ENCODE peak calls at places on chromosomes 7 and 10, in four cellular contexts. One of them, this sample, is unnamed.

GRCh38 chr7:133582766-133583523 is 330.1 kb downstream of the EXOC4 start:
- DNase-seq in gastrocnemius medialis: no peak
- DNase-seq in IMR-90: peak; percentile 91
- DNase-seq in heart left ventricle: no peak
- DNase-seq in this sample: no peak

GRCh38 chr7:5634107-5634950 is 147.1 kb downstream of the RNF216 start:
- DNase-seq in gastrocnemius medialis: peak; percentile 59
- DNase-seq in IMR-90: peak; percentile 94
- DNase-seq in heart left ventricle: peak; percentile 82
- DNase-seq in this sample: peak; percentile 59

GRCh38 chr7:142300689-142301088 is 42.8 kb upstream of the PRSS58 start:
- DNase-seq in gastrocnemius medialis: no peak
- DNase-seq in IMR-90: no peak
- DNase-seq in heart left ventricle: no peak
- DNase-seq in this sample: no peak

GRCh38 chr7:28180364-28181147 is at the start of gene JAZF1:
- DNase-seq in gastrocnemius medialis: peak; percentile 40
- DNase-seq in IMR-90: peak; percentile 63
- DNase-seq in heart left ventricle: peak; percentile 84
- DNase-seq in this sample: peak; percentile 63

GRCh38 chr10:125263551-125263950 is 103.2 kb upstream of the CTBP2 start:
- DNase-seq in gastrocnemius medialis: no peak
- DNase-seq in IMR-90: peak; percentile 45
- DNase-seq in heart left ventricle: no peak
- DNase-seq in this sample: no peak

GRCh38 chr7:112430649-112431048 is 19.6 kb upstream of the IFRD1 start:
- DNase-seq in gastrocnemius medialis: no peak
- DNase-seq in IMR-90: no peak
- DNase-seq in heart left ventricle: no peak
- DNase-seq in this sample: no peak

GRCh38 chr10:76190871-76191270 is 759.4 kb downstream of the LRMDA start:
- DNase-seq in gastrocnemius medialis: no peak
- DNase-seq in IMR-90: no peak
- DNase-seq in heart left ventricle: no peak
- DNase-seq in this sample: no peak

GRCh38 chr7:78191475-78192079 is 393.0 kb downstream of the PHTF2 start:
- DNase-seq in gastrocnemius medialis: no peak
- DNase-seq in IMR-90: no peak
- DNase-seq in heart left ventricle: no peak
- DNase-seq in this sample: no peak

GRCh38 chr7:2947381-2947780 is 96.3 kb downstream of the CARD11 start:
- DNase-seq in gastrocnemius medialis: no peak
- DNase-seq in IMR-90: no peak
- DNase-seq in heart left ventricle: no peak
- DNase-seq in this sample: no peak

GRCh38 chr7:40221836-40222235 is 87.0 kb downstream of the SUGCT start:
- DNase-seq in gastrocnemius medialis: no peak
- DNase-seq in IMR-90: peak; percentile 92
- DNase-seq in heart left ventricle: no peak
- DNase-seq in this sample: no peak

GRCh38 chr10:61472090-61472674 is 19.0 kb upstream of the TMEM26 start:
- DNase-seq in gastrocnemius medialis: no peak
- DNase-seq in IMR-90: no peak
- DNase-seq in heart left ventricle: no peak
- DNase-seq in this sample: no peak

GRCh38 chr10:102579206-102579790 is 65.0 kb upstream of the TRIM8 start:
- DNase-seq in gastrocnemius medialis: no peak
- DNase-seq in IMR-90: peak; percentile 25
- DNase-seq in heart left ventricle: no peak
- DNase-seq in this sample: no peak

GRCh38 chr7:3559178-3559765 is 258.2 kb downstream of the SDK1 start:
- DNase-seq in gastrocnemius medialis: peak; percentile 10
- DNase-seq in IMR-90: peak; percentile 97
- DNase-seq in heart left ventricle: no peak
- DNase-seq in this sample: no peak

GRCh38 chr10:48670978-48671913 is 13.4 kb upstream of the WDFY4 start:
- DNase-seq in gastrocnemius medialis: no peak
- DNase-seq in IMR-90: no peak
- DNase-seq in heart left ventricle: peak; percentile 55
- DNase-seq in this sample: no peak

GRCh38 chr10:14605231-14605925 is 169.3 kb downstream of the FAM107B start:
- DNase-seq in gastrocnemius medialis: no peak
- DNase-seq in IMR-90: peak; percentile 78
- DNase-seq in heart left ventricle: no peak
- DNase-seq in this sample: no peak

GRCh38 chr10:77689339-77689738 is 51.7 kb upstream of the KCNMA1 start:
- DNase-seq in gastrocnemius medialis: no peak
- DNase-seq in IMR-90: no peak
- DNase-seq in heart left ventricle: no peak
- DNase-seq in this sample: no peak

GRCh38 chr7:79531116-79531515 is 77.6 kb upstream of the MAGI2 start:
- DNase-seq in gastrocnemius medialis: no peak
- DNase-seq in IMR-90: no peak
- DNase-seq in heart left ventricle: no peak
- DNase-seq in this sample: no peak

GRCh38 chr7:25642849-25643248 is 414.6 kb upstream of the NPVF start:
- DNase-seq in gastrocnemius medialis: no peak
- DNase-seq in IMR-90: no peak
- DNase-seq in heart left ventricle: no peak
- DNase-seq in this sample: no peak

GRCh38 chr7:30027065-30027456 is 559 bp upstream of the FKBP14 start:
- DNase-seq in gastrocnemius medialis: no peak
- DNase-seq in IMR-90: peak; percentile 57
- DNase-seq in heart left ventricle: no peak
- DNase-seq in this sample: no peak

GRCh38 chr7:80732635-80733034 is 94.2 kb downstream of the CD36 start:
- DNase-seq in gastrocnemius medialis: no peak
- DNase-seq in IMR-90: no peak
- DNase-seq in heart left ventricle: no peak
- DNase-seq in this sample: no peak

GRCh38 chr7:23207029-23207428 is 25.2 kb downstream of the NUP42 start:
- DNase-seq in gastrocnemius medialis: no peak
- DNase-seq in IMR-90: no peak
- DNase-seq in heart left ventricle: no peak
- DNase-seq in this sample: no peak

GRCh38 chr10:69570050-69570816 is 3.0 kb downstream of the NEUROG3 start:
- DNase-seq in gastrocnemius medialis: no peak
- DNase-seq in IMR-90: no peak
- DNase-seq in heart left ventricle: no peak
- DNase-seq in this sample: no peak

GRCh38 chr7:142319970-142320369 is 62.1 kb upstream of the PRSS58 start:
- DNase-seq in gastrocnemius medialis: no peak
- DNase-seq in IMR-90: no peak
- DNase-seq in heart left ventricle: no peak
- DNase-seq in this sample: no peak

GRCh38 chr7:1946025-1946424 is 275.9 kb downstream of the ELFN1 start:
- DNase-seq in gastrocnemius medialis: no peak
- DNase-seq in IMR-90: no peak
- DNase-seq in heart left ventricle: peak; percentile 55
- DNase-seq in this sample: peak; percentile 28

GRCh38 chr7:135773451-135773850 is 24.8 kb upstream of the FAM180A start:
- DNase-seq in gastrocnemius medialis: no peak
- DNase-seq in IMR-90: peak; percentile 15
- DNase-seq in heart left ventricle: no peak
- DNase-seq in this sample: no peak

GRCh38 chr7:116801092-116801710 is 61.2 kb upstream of the CAPZA2 start:
- DNase-seq in gastrocnemius medialis: no peak
- DNase-seq in IMR-90: peak; percentile 87
- DNase-seq in heart left ventricle: no peak
- DNase-seq in this sample: no peak

GRCh38 chr7:45920543-45921380 is at the start of gene IGFBP3:
- DNase-seq in gastrocnemius medialis: no peak
- DNase-seq in IMR-90: peak; percentile 69
- DNase-seq in heart left ventricle: peak; percentile 72
- DNase-seq in this sample: no peak

GRCh38 chr10:44647877-44648542 is 263.1 kb upstream of the CXCL12 start:
- DNase-seq in gastrocnemius medialis: no peak
- DNase-seq in IMR-90: peak; percentile 71
- DNase-seq in heart left ventricle: no peak
- DNase-seq in this sample: no peak

GRCh38 chr7:47621985-47622561 is 40.2 kb upstream of the TNS3 start:
- DNase-seq in gastrocnemius medialis: no peak
- DNase-seq in IMR-90: no peak
- DNase-seq in heart left ventricle: no peak
- DNase-seq in this sample: no peak

GRCh38 chr7:20165146-20165510 is 52.1 kb downstream of the MACC1 start:
- DNase-seq in gastrocnemius medialis: no peak
- DNase-seq in IMR-90: no peak
- DNase-seq in heart left ventricle: no peak
- DNase-seq in this sample: no peak

GRCh38 chr10:79229081-79229541 is 118.2 kb upstream of the PPIF start:
- DNase-seq in gastrocnemius medialis: no peak
- DNase-seq in IMR-90: no peak
- DNase-seq in heart left ventricle: no peak
- DNase-seq in this sample: no peak

GRCh38 chr10:85532821-85533220 is 833.8 kb downstream of the GRID1 start:
- DNase-seq in gastrocnemius medialis: no peak
- DNase-seq in IMR-90: no peak
- DNase-seq in heart left ventricle: no peak
- DNase-seq in this sample: no peak

GRCh38 chr7:83827036-83827435 is 178.1 kb upstream of the SEMA3E start:
- DNase-seq in gastrocnemius medialis: no peak
- DNase-seq in IMR-90: no peak
- DNase-seq in heart left ventricle: no peak
- DNase-seq in this sample: no peak

GRCh38 chr10:123139521-123140163 is 3.9 kb downstream of the HMX3 start:
- DNase-seq in gastrocnemius medialis: no peak
- DNase-seq in IMR-90: peak; percentile 18
- DNase-seq in heart left ventricle: no peak
- DNase-seq in this sample: no peak

GRCh38 chr10:89815049-89815853 is 113.9 kb downstream of the KIF20B start:
- DNase-seq in gastrocnemius medialis: no peak
- DNase-seq in IMR-90: no peak
- DNase-seq in heart left ventricle: no peak
- DNase-seq in this sample: no peak

GRCh38 chr10:119597405-119598186 is 832 bp upstream of the TIAL1 start:
- DNase-seq in gastrocnemius medialis: no peak
- DNase-seq in IMR-90: no peak
- DNase-seq in heart left ventricle: no peak
- DNase-seq in this sample: no peak

GRCh38 chr7:143885951-143886350 is 16.0 kb downstream of the TCAF1 start:
- DNase-seq in gastrocnemius medialis: no peak
- DNase-seq in IMR-90: no peak
- DNase-seq in heart left ventricle: no peak
- DNase-seq in this sample: no peak
- H3K27me3 ChIP-seq in gastrocnemius medialis: no peaks in the 10 kb centered on the region
- H3K27me3 ChIP-seq in IMR-90: no peaks in the 10 kb centered on the region
- H3K27me3 ChIP-seq in heart left ventricle: no peaks in the 10 kb centered on the region
- H3K27me3 ChIP-seq in this sample: no peaks in the 10 kb centered on the region

DNA sequence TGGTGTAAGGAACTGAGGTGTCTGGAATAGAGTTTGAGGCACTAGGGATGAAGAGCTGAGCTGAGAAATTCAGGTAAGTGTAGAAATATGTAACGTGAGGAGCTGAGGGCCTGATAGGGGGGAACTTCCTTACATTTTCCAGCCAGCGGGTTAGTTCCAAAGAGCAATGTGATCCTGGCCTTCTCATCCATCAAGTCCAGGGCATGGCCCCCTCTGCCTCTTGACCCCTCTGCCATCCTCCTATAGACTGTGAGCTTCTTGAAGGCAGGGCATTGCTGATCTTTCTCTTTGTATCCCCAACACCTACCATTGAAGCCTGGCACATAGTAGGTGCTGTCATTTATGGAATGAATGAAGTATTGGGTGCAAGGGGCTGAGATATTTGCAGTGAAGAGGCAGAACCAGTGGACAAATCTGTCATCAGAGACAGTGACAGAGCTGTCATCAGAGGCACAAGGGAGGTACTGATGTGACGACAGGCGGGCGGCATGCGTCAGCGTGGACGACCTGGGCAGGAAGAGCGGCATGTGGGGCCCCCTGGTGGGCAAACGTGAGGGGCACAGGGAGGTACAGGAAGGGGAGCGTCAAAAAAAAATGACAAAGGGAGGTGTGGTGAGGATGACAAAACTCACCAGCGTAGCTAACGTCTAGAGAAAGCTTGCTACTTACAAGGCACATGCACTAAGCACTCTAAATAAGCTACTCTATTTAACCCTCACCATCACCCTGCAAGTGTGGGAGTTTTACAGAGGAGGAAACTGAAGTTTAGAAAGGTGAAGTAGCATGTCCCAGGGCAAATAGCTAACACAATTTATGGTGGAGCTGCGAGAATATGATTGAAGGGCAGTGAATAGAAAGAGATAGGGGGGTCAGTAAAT is 5.2 kb upstream of the CAMK2G start:
- DNase-seq in gastrocnemius medialis: peak; percentile 69
- DNase-seq in IMR-90: peak; percentile 75
- DNase-seq in heart left ventricle: peak; percentile 94
- DNase-seq in this sample: peak; percentile 92
- H3K9me3 ChIP-seq in gastrocnemius medialis: no peaks in the 10 kb centered on the region
- H3K9me3 ChIP-seq in IMR-90: no peaks in the 10 kb centered on the region
- H3K9me3 ChIP-seq in heart left ventricle: no peaks in the 10 kb centered on the region
- H3K9me3 ChIP-seq in this sample: no peaks in the 10 kb centered on the region

DNA sequence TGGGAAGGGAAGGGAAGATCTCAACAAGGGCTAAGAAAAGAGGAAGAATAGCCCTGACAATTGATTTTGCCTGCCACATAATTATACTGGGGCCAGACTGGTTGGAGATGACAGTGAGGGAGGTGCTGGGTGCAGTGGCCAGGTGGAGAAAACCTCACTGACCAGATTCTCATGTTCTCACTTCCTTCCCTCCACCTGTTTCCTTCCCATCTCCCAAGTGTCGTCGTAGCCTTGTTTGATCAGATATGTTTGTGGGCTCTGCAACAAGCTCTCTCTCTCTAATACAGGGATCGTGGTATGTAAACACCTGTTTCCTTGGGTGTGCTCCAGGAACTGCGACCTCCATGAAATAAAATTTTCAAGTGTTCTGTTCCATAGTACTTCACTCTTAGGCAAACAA is 60.2 kb downstream of the VCL start:
- DNase-seq in gastrocnemius medialis: no peak
- DNase-seq in IMR-90: no peak
- DNase-seq in heart left ventricle: no peak
- DNase-seq in this sample: no peak
- H3K27ac ChIP-seq in gastrocnemius medialis: peak overlapping the region; percentile 93
- H3K27ac ChIP-seq in IMR-90: no peak overlapping the region
- H3K27ac ChIP-seq in heart left ventricle: peak overlapping the region; percentile 74
- H3K27ac ChIP-seq in this sample: no peak overlapping the region

DNA sequence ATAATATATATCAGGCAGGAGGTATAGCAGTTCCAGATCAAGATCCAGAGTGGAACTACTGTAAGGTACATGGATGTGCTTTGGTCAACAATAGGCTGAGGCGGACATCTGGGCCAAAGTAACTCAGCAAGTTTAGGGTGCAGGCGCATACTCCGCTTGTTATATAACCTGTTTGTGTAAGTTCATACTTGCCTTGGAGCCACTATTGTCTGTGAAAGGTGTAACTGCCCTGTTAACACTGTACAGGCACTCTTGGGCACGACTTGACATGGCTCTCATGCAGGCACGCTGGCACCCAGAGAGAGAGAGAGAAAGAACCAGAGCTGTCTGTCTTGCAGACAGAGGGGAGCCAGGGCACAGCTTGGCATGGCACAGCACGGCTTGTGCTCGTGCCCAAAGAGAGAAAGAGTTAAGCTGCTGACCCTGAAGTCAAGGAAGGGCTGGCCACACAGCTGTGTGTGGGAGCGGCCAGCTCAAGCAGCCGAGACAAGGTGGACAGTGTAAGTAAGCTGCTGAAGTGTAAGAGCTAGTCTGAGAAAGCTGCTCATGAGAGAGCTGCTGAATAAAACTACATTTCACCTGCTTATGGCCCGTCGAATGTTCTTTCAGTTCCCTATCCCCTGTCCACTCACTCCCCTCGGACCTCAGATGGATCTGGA is 47.8 kb upstream of the KAT6B start:
- DNase-seq in gastrocnemius medialis: no peak
- DNase-seq in IMR-90: no peak
- DNase-seq in heart left ventricle: no peak
- DNase-seq in this sample: no peak
- H3K27me3 ChIP-seq in gastrocnemius medialis: no peaks in the 10 kb centered on the region
- H3K27me3 ChIP-seq in IMR-90: peaks cover 2% of the 10 kb centered on the region
- H3K27me3 ChIP-seq in heart left ventricle: no peaks in the 10 kb centered on the region
- H3K27me3 ChIP-seq in this sample: no peaks in the 10 kb centered on the region

This sample was measured in Peyer's patch.